ENCODE peak calls at places on chromosome 22, in ten cellular contexts. D is Ammon's horn; X is CD8-positive, alpha-beta memory T cell; Z is hippocampal formation; A is fibroblast of mammary gland; G is nucleus accumbens; K is GM23248; B is stimulated activated CD4-positive, alpha-beta T cell treated with anti-CD3 and anti-CD28 coated beads, Interleukin-2, amount 100 ng/mL, for 48 hours; I is AG20443; Q is NCI-H1417 treated with DMSO at 0.1 percent for 48 hours. P is an unnamed sample.

GRCh38 chr22:37186228-37186996 is 1.6 kb downstream of the C1QTNF6 start:
- DNase-seq in D (peak; percentile 56), X (peak; percentile 80), Z (no peak), A (peak; percentile 89), G (no peak), K (peak; percentile 58), B (no peak), I (peak; percentile 69), Q (no peak), P (peak; percentile 86)

GRCh38 chr22:37267128-37267587 is 15.2 kb upstream of the CYTH4 start:
- DNase-seq in D (no peak), X (peak; percentile 71), Z (no peak), A (no peak), G (no peak), K (peak; percentile 57), B (peak; percentile 70), I (peak; percentile 83), Q (no peak), P (no peak)

GRCh38 chr22:24402460-24403192 is 24.8 kb upstream of the ADORA2A start:
- DNase-seq in D (peak; percentile 70), X (no peak), Z (no peak), A (peak; percentile 94), G (no peak), K (peak; percentile 92), B (no peak), I (peak; percentile 86), Q (no peak), P (peak; percentile 92)

GRCh38 chr22:46758867-46759290 is 3.6 kb upstream of the TBC1D22A start:
- DNase-seq in D (peak; percentile 75), X (peak; percentile 36), Z (peak; percentile 14), A (peak; percentile 72), G (no peak), K (peak; percentile 65), B (peak; percentile 55), I (peak; percentile 55), Q (no peak), P (peak; percentile 76)

GRCh38 chr22:49970528-49971231 is 10.1 kb downstream of the PIM3 start:
- DNase-seq in D (peak; percentile 96), X (peak; percentile 90), Z (peak; percentile 77), A (peak; percentile 96), G (peak; percentile 81), K (peak; percentile 99), B (peak; percentile 94), I (peak; percentile 96), Q (peak; percentile 41), P (peak; percentile 96)

GRCh38 chr22:27212617-27213177 is 555.3 kb downstream of the MIAT start:
- DNase-seq in D (peak; percentile 10), X (no peak), Z (no peak), A (peak; percentile 98), G (no peak), K (peak; percentile 100), B (no peak), I (peak; percentile 89), Q (no peak), P (peak; percentile 87)

GRCh38 chr22:24968066-24968561 is 15.6 kb downstream of the KIAA1671 start:
- DNase-seq in D (no peak), X (no peak), Z (no peak), A (no peak), G (no peak), K (peak; percentile 56), B (no peak), I (peak; percentile 30), Q (no peak), P (peak; percentile 70)

GRCh38 chr22:38740116-38740723 is 15.6 kb downstream of the SUN2 start:
- DNase-seq in D (no peak), X (no peak), Z (no peak), A (no peak), G (no peak), K (no peak), B (no peak), I (no peak), Q (no peak), P (no peak)

GRCh38 chr22:26610072-26610958 is 7.5 kb downstream of the CRYBB1 start:
- DNase-seq in D (peak; percentile 67), X (peak; percentile 45), Z (peak; percentile 24), A (peak; percentile 88), G (no peak), K (peak; percentile 93), B (peak; percentile 33), I (peak; percentile 95), Q (no peak), P (peak; percentile 64)

GRCh38 chr22:36301384-36301828 is 48.5 kb downstream of the APOL1 start:
- DNase-seq in D (peak; percentile 76), X (peak; percentile 73), Z (peak; percentile 49), A (peak; percentile 60), G (no peak), K (peak; percentile 71), B (peak; percentile 79), I (peak; percentile 73), Q (peak; percentile 16), P (peak; percentile 67)

GRCh38 chr22:50148991-50149721 is 21.4 kb upstream of the PANX2 start:
- DNase-seq in D (peak; percentile 52), X (peak; percentile 67), Z (no peak), A (peak; percentile 38), G (no peak), K (peak; percentile 28), B (peak; percentile 62), I (peak; percentile 64), Q (no peak), P (peak; percentile 96)

GRCh38 chr22:45831394-45831793 is 145.6 kb downstream of the WNT7B start:
- DNase-seq in D (no peak), X (no peak), Z (no peak), A (peak; percentile 28), G (no peak), K (peak; percentile 48), B (no peak), I (peak; percentile 31), Q (no peak), P (no peak)

GRCh38 chr22:33539202-33539901 is 380.9 kb downstream of the LARGE1 start:
- DNase-seq in D (no peak), X (no peak), Z (no peak), A (no peak), G (no peak), K (no peak), B (no peak), I (no peak), Q (no peak), P (no peak)

GRCh38 chr22:44274918-44275665 is 37.7 kb downstream of the SHISAL1 start:
- DNase-seq in D (no peak), X (no peak), Z (no peak), A (no peak), G (no peak), K (no peak), B (no peak), I (no peak), Q (no peak), P (no peak)

GRCh38 chr22:30420401-30421178 is 5.0 kb upstream of the MTFP1 start:
- DNase-seq in D (no peak), X (no peak), Z (no peak), A (peak; percentile 93), G (no peak), K (peak; percentile 93), B (no peak), I (peak; percentile 63), Q (no peak), P (peak; percentile 79)

GRCh38 chr22:35539910-35540599 is 576 bp upstream of the RASD2 start:
- DNase-seq in D (peak; percentile 46), X (peak; percentile 63), Z (peak; percentile 66), A (no peak), G (peak; percentile 51), K (peak; percentile 81), B (peak; percentile 45), I (peak; percentile 94), Q (no peak), P (peak; percentile 54)

GRCh38 chr22:17116931-17117330 is 4.2 kb downstream of the TMEM121B start:
- DNase-seq in D (no peak), X (no peak), Z (no peak), A (no peak), G (no peak), K (no peak), B (no peak), I (no peak), Q (no peak), P (no peak)

GRCh38 chr22:46068176-46068907 is 82.0 kb upstream of the PPARA start:
- DNase-seq in D (no peak), X (no peak), Z (no peak), A (peak; percentile 59), G (no peak), K (peak; percentile 71), B (no peak), I (no peak), Q (no peak), P (no peak)

GRCh38 chr22:50506611-50507420 is 686 bp downstream of the LMF2 start:
- DNase-seq in D (peak; percentile 34), X (no peak), Z (no peak), A (no peak), G (no peak), K (peak; percentile 55), B (no peak), I (peak; percentile 31), Q (peak; percentile 49), P (no peak)

GRCh38 chr22:50247748-50248147 is 2.9 kb upstream of the TUBGCP6 start:
- DNase-seq in D (no peak), X (no peak), Z (no peak), A (peak; percentile 60), G (no peak), K (peak; percentile 48), B (no peak), I (peak; percentile 34), Q (no peak), P (peak; percentile 78)

GRCh38 chr22:30208631-30209603 is 37.6 kb downstream of the LIF start:
- DNase-seq in D (no peak), X (no peak), Z (no peak), A (peak; percentile 92), G (no peak), K (peak; percentile 83), B (no peak), I (peak; percentile 73), Q (no peak), P (no peak)

GRCh38 chr22:23826510-23827350 is 12.1 kb downstream of the DERL3 start:
- DNase-seq in D (no peak), X (no peak), Z (no peak), A (peak; percentile 87), G (no peak), K (peak; percentile 77), B (no peak), I (peak; percentile 43), Q (no peak), P (no peak)

GRCh38 chr22:45968751-45969413 is 8.1 kb downstream of the WNT7B start:
- DNase-seq in D (no peak), X (no peak), Z (no peak), A (peak; percentile 91), G (no peak), K (peak; percentile 80), B (no peak), I (peak; percentile 57), Q (no peak), P (peak; percentile 91)

GRCh38 chr22:41642711-41643110 is 21.6 kb downstream of the XRCC6 start:
- DNase-seq in D (no peak), X (no peak), Z (no peak), A (peak; percentile 31), G (no peak), K (peak; percentile 60), B (no peak), I (no peak), Q (no peak), P (peak; percentile 76)

GRCh38 chr22:47435204-47435487 is 672.7 kb downstream of the TBC1D22A start:
- DNase-seq in D (no peak), X (no peak), Z (no peak), A (no peak), G (no peak), K (no peak), B (no peak), I (no peak), Q (no peak), P (no peak)

GRCh38 chr22:36938886-36939285 is 25.5 kb downstream of the CSF2RB start:
- DNase-seq in D (no peak), X (no peak), Z (no peak), A (no peak), G (no peak), K (no peak), B (no peak), I (no peak), Q (no peak), P (no peak)

GRCh38 chr22:25447067-25447688 is 117.3 kb upstream of the GRK3 start:
- DNase-seq in D (peak; percentile 38), X (no peak), Z (no peak), A (no peak), G (no peak), K (no peak), B (no peak), I (no peak), Q (no peak), P (no peak)

GRCh38 chr22:17258015-17258827 is 39.0 kb upstream of the ADA2 start:
- DNase-seq in D (peak; percentile 79), X (peak; percentile 26), Z (no peak), A (no peak), G (no peak), K (peak; percentile 15), B (peak; percentile 45), I (peak; percentile 39), Q (peak; percentile 71), P (peak; percentile 50)

P was measured in epithelial cell of esophagus.